ENCODE peak calls at places on chromosome 9, in four cellular contexts. M is colonic mucosa, Y is HCT116, A is K562. O is an unnamed sample.

GRCh38 chr9:21579743-21580142 is 97.6 kb upstream of the IFNE start:
- DNase-seq in A (no peak), M (no peak), Y (no peak), O (no peak)

GRCh38 chr9:4297795-4298254 is 2.0 kb downstream of the GLIS3 start:
- DNase-seq in A (peak), Y (no peak), M (peak), O (peak)

GRCh38 chr9:123550012-123550411 is 194.0 kb downstream of the CRB2 start:
- DNase-seq in M (no peak), Y (no peak), A (peak), O (peak)

GRCh38 chr9:107737987-107738743 is 248.6 kb upstream of the KLF4 start:
- DNase-seq in A (no peak), Y (no peak), M (peak), O (no peak)

GRCh38 chr9:70013598-70014196 is 30.0 kb upstream of the MAMDC2 start:
- DNase-seq in M (no peak), A (no peak), Y (no peak), O (no peak)

GRCh38 chr9:37994639-37995347 is 74.2 kb downstream of the SHB start:
- DNase-seq in A (no peak), Y (no peak), M (peak), O (no peak)

GRCh38 chr9:105663914-105664313 is 1.7 kb downstream of the TAL2 start:
- DNase-seq in M (no peak), A (no peak), Y (no peak), O (no peak)

GRCh38 chr9:99057665-99058625 is 47.0 kb upstream of the TGFBR1 start:
- DNase-seq in M (peak), Y (no peak), A (peak), O (no peak)

GRCh38 chr9:1495282-1495681 is 445.1 kb downstream of the DMRT2 start:
- DNase-seq in Y (no peak), A (no peak), M (no peak), O (no peak)

GRCh38 chr9:131739192-131739961 is 499 bp downstream of the RAPGEF1 start:
- DNase-seq in Y (no peak), A (peak), M (peak), O (peak)

GRCh38 chr9:78074385-78075291 is 43.0 kb upstream of the GNAQ start:
- DNase-seq in A (no peak), Y (no peak), M (no peak), O (no peak)

GRCh38 chr9:94554439-94555331 is at the start of gene PCAT7:
- DNase-seq in Y (peak), M (peak), A (peak), O (peak)

GRCh38 chr9:90770339-90770738 is 31.3 kb upstream of the SYK start:
- DNase-seq in M (no peak), Y (no peak), A (no peak), O (no peak)

GRCh38 chr9:107174441-107174840 is 108.6 kb upstream of the RAD23B start:
- DNase-seq in M (no peak), A (no peak), Y (no peak), O (no peak)

GRCh38 chr9:134325813-134326753 is at the start of gene RXRA:
- DNase-seq in A (peak), M (peak), Y (no peak), O (peak)

GRCh38 chr9:127424669-127424986 is 446 bp downstream of the ZNF79 start:
- DNase-seq in Y (no peak), A (no peak), M (no peak), O (no peak)
- TF ChIP-seq CTCF in Y (no peak), A (no peak), M (no peak), O (no peak)

GRCh38 chr9:119689879-119690278 is 320.6 kb upstream of the BRINP1 start:
- DNase-seq in M (no peak), A (no peak), Y (no peak), O (peak)

DNA sequence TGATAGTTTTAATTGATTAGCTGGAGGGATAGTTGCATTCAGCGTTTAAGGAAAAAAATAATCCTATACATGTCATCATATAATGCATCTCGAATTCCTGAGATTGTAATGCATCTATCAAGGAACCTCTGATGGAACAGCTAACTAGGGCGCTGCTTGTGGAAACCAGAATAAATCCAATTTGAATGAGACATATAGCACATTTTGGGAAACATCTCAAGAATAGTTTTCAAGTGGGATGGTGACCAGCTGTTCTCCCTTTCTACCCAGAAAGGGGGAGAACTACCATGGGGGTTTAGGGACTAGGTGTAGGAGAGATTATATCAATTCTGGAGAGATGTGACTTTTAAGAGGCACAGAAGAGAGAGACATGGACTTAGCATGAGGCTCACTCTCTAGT is 319.3 kb upstream of the BRINP1 start:
- DNase-seq in Y (no peak), A (no peak), M (no peak), O (no peak)
- H3K9ac ChIP-seq in Y (no peak), A (no peak), M (no peak), O (no peak)

GRCh38 chr9:19230356-19231125 is at the start of gene DENND4C:
- DNase-seq in M (peak), Y (peak), A (peak), O (peak)
- TF ChIP-seq CTCF in M (no peak), Y (no peak), A (no peak), O (peak)

DNA sequence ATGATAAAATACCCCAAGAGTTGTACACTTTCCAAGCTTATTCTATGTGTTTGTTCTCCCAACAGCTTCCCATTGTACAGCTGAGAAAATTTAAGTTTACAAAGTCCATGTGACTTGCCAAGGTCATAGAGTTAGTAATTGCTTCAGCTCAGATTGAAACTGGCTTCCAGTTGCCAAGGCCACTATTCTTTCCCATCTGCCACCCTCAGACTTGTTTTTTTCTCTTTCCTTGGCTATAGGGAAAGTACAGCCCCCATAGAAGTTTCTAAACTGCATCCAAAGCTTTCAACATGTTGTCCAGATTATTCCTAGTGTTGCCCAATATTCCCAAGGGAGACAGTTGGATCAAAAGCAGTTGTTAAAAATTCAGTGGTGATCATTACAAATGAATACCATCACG is 34.8 kb downstream of the TNFSF8 start:
- DNase-seq in Y (no peak), A (no peak), M (no peak), O (no peak)
- H3K9ac ChIP-seq in Y (no peak), A (no peak), M (no peak), O (no peak)

DNA sequence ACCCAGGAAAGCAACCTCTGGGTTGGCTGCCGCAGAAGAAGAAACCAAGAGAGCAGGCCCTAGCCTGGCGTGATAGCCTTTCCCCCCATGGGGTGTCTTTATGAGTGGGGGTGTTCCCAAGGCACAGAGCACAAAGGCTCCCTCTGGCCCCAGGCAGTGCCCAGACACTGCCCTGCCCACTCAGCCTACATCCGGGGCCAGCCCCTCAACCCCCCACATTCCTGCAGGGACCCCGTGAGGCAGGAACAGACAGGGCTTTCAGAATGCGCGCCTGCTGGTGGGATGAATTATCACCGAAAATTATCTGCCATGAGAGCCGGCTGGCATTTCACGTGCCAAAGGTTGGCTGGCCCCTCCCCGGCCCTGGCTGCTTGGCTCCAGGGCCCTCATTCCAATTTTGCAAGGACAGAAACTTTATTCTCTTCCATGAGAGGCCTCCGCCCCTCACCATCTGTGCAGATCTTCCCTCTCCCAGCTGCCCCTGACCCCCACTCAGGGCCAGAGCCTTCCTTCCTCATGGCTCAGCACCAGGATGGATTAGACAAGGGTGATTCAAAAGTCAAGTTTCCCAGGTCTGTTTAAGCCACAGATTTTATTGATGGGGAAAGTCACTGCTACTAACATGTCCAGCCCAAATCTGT is 32.5 kb upstream of the WDR38 start:
- DNase-seq in A (no peak), M (no peak), Y (no peak), O (no peak)
- TF ChIP-seq CTCF in A (no peak), M (no peak), Y (no peak), O (no peak)